ENCODE peak calls at places on chromosome 6, in nine cellular contexts. A, Q, S, O, G, L, M, D and H are unnamed samples.

GRCh38 chr6:1599469-1599868 is 10.2 kb upstream of the FOXC1 start:
- DNase-seq in A (no peak), Q (no peak), S (no peak), O (no peak), G (no peak), L (no peak), M (no peak), D (no peak), H (no peak)

GRCh38 chr6:36386495-36387439 is 702 bp downstream of the ETV7 start:
- DNase-seq in A (peak; percentile 31), Q (no peak), S (no peak), O (peak; percentile 49), G (peak; percentile 73), L (no peak), M (peak; percentile 71), D (peak; percentile 18), H (peak; percentile 79)

GRCh38 chr6:33896391-33897192 is 92.8 kb upstream of the MLN start:
- DNase-seq in A (no peak), Q (no peak), S (no peak), O (peak; percentile 12), G (no peak), L (no peak), M (peak; percentile 60), D (no peak), H (no peak)

GRCh38 chr6:21026576-21027273 is 492.5 kb downstream of the CDKAL1 start:
- DNase-seq in A (no peak), Q (no peak), S (no peak), O (no peak), G (peak; percentile 55), L (peak; percentile 62), M (no peak), D (no peak), H (no peak)

GRCh38 chr6:143612186-143612585 is 65.6 kb upstream of the PHACTR2 start:
- DNase-seq in A (no peak), Q (no peak), S (no peak), O (no peak), G (no peak), L (no peak), M (no peak), D (no peak), H (no peak)

GRCh38 chr6:125728739-125729138 is 20.7 kb upstream of the HEY2 start:
- DNase-seq in A (no peak), Q (no peak), S (no peak), O (peak; percentile 27), G (no peak), L (no peak), M (no peak), D (no peak), H (no peak)

GRCh38 chr6:48747040-48747439 is 636.0 kb upstream of the PTCHD4 start:
- DNase-seq in A (no peak), Q (no peak), S (no peak), O (no peak), G (no peak), L (peak; percentile 59), M (no peak), D (no peak), H (no peak)

GRCh38 chr6:32665621-32666140 is 776 bp downstream of the HLA-DQB1 start:
- DNase-seq in A (no peak), Q (no peak), S (no peak), O (no peak), G (no peak), L (no peak), M (no peak), D (no peak), H (no peak)

GRCh38 chr6:158698876-158699440 is 49.1 kb downstream of the SYTL3 start:
- DNase-seq in A (no peak), Q (no peak), S (no peak), O (no peak), G (no peak), L (no peak), M (no peak), D (no peak), H (no peak)

GRCh38 chr6:121582262-121582661 is 146.8 kb downstream of the GJA1 start:
- DNase-seq in A (no peak), Q (no peak), S (no peak), O (no peak), G (no peak), L (no peak), M (no peak), D (no peak), H (no peak)

GRCh38 chr6:2976571-2977085 is 5.3 kb upstream of the SERPINB6 start:
- DNase-seq in A (no peak), Q (no peak), S (no peak), O (no peak), G (no peak), L (peak; percentile 82), M (peak; percentile 60), D (no peak), H (no peak)